ENCODE peak calls at places on chromosomes 1 and 21, in ten cellular contexts. T is AG10803, U is brain microvascular endothelial cell, O is GM10248, M is CD14-positive monocyte, L is cardiac fibroblast, W is kidney, V is AG09319, E is ovary, D is astrocyte. I is an unnamed sample.

GRCh38 chr1:35535243-35535642 is 22.0 kb downstream of the KIAA0319L start:
- DNase-seq in T (no peak), U (no peak), O (no peak), M (no peak), L (no peak), W (no peak), V (no peak), E (no peak), D (peak; percentile 32), I (no peak)

GRCh38 chr1:183090386-183091006 is 67.3 kb downstream of the LAMC1 start:
- DNase-seq in T (peak; percentile 89), U (no peak), O (no peak), M (no peak), L (peak; percentile 63), W (no peak), V (no peak), E (peak; percentile 27), D (peak; percentile 79), I (no peak)

GRCh38 chr1:227924168-227924837 is 23.4 kb downstream of the WNT9A start:
- DNase-seq in T (no peak), U (no peak), O (no peak), M (no peak), L (no peak), W (peak; percentile 46), V (no peak), E (no peak), D (no peak), I (no peak)

GRCh38 chr1:33228935-33229487 is 27.3 kb upstream of the ZNF362 start:
- DNase-seq in T (peak; percentile 96), U (peak; percentile 89), O (no peak), M (no peak), L (peak; percentile 92), W (no peak), V (peak; percentile 79), E (peak; percentile 29), D (peak; percentile 81), I (peak; percentile 91)

GRCh38 chr1:1437904-1438376 is 2.5 kb downstream of the VWA1 start:
- DNase-seq in T (no peak), U (no peak), O (peak; percentile 75), M (peak; percentile 43), L (no peak), W (peak; percentile 87), V (no peak), E (no peak), D (no peak), I (no peak)

GRCh38 chr21:42666918-42667317 is 13.5 kb downstream of the PDE9A start:
- DNase-seq in T (no peak), U (no peak), O (no peak), M (no peak), L (no peak), W (no peak), V (no peak), E (no peak), D (no peak), I (no peak)

GRCh38 chr1:110190282-110190929 is 19.7 kb upstream of the KCNC4 start:
- DNase-seq in T (no peak), U (no peak), O (no peak), M (no peak), L (no peak), W (no peak), V (no peak), E (no peak), D (no peak), I (peak; percentile 79)

GRCh38 chr1:30847358-30847972 is 61.1 kb downstream of the SDC3 start:
- DNase-seq in T (no peak), U (peak; percentile 68), O (no peak), M (peak; percentile 62), L (peak; percentile 63), W (peak; percentile 97), V (no peak), E (no peak), D (peak; percentile 73), I (no peak)

GRCh38 chr21:26732442-26733221 is 112.6 kb downstream of the ADAMTS1 start:
- DNase-seq in T (peak; percentile 62), U (peak; percentile 69), O (no peak), M (no peak), L (peak; percentile 66), W (no peak), V (no peak), E (peak; percentile 20), D (peak; percentile 17), I (peak; percentile 51)

GRCh38 chr1:229664133-229664689 is 38.2 kb downstream of the URB2 start:
- DNase-seq in T (no peak), U (peak; percentile 53), O (peak; percentile 50), M (no peak), L (peak; percentile 68), W (no peak), V (no peak), E (no peak), D (peak; percentile 17), I (peak; percentile 97)

GRCh38 chr1:18929686-18930085 is 26.8 kb downstream of the IFFO2 start:
- DNase-seq in T (peak; percentile 81), U (peak; percentile 63), O (no peak), M (no peak), L (peak; percentile 53), W (peak; percentile 34), V (no peak), E (no peak), D (peak; percentile 87), I (no peak)

GRCh38 chr1:200274121-200274520 is 135.7 kb downstream of the ZNF281 start:
- DNase-seq in T (no peak), U (no peak), O (no peak), M (no peak), L (no peak), W (no peak), V (no peak), E (no peak), D (no peak), I (no peak)
- TF ChIP-seq CTCF in T (no peak), U (no peak), O (no peak), M (no peak), L (no peak), W (no peak), V (no peak), E (no peak), D (no peak), I (no peak)

DNA sequence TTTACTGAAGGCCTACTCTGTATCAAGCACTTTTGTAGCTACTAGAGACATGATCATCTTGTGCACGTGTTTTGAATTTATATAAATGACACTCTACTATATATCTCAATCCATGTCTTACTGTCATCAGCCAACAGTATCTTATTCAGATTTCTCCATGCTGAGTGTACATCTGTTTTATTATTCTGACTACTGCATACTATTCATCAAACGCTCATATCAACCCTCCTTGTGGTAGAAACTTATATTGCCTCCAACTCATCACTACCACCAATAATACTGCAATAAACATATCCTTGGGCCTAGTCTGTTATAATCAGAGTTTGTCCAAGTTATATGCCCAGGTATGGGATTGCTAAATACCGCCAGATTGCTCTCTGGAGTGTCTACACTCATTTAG is 81.6 kb upstream of the IRF2BP2 start:
- DNase-seq in T (peak; percentile 43), U (peak; percentile 32), O (no peak), M (no peak), L (peak; percentile 66), W (no peak), V (no peak), E (no peak), D (no peak), I (peak; percentile 53)
- TF ChIP-seq CTCF in T (peak; percentile 46), U (peak; percentile 19), O (no peak), M (peak; percentile 42), L (peak; percentile 43), W (no peak), V (peak; percentile 5), E (no peak), D (peak; percentile 18), I (peak; percentile 30)

GRCh38 chr1:9024837-9025236 is 1.4 kb downstream of the SLC2A7 start:
- DNase-seq in T (no peak), U (no peak), O (no peak), M (no peak), L (no peak), W (no peak), V (no peak), E (no peak), D (no peak), I (no peak)

GRCh38 chr1:9018372-9018771 is 7.9 kb downstream of the SLC2A7 start:
- DNase-seq in T (no peak), U (peak; percentile 14), O (no peak), M (no peak), L (peak; percentile 27), W (no peak), V (no peak), E (peak; percentile 50), D (no peak), I (no peak)

GRCh38 chr1:9020325-9020724 is 5.9 kb downstream of the SLC2A7 start:
- DNase-seq in T (no peak), U (no peak), O (no peak), M (no peak), L (no peak), W (no peak), V (no peak), E (no peak), D (peak; percentile 30), I (no peak)

GRCh38 chr1:9025474-9025873 is 749 bp downstream of the SLC2A7 start:
- DNase-seq in T (no peak), U (no peak), O (no peak), M (no peak), L (no peak), W (no peak), V (no peak), E (no peak), D (no peak), I (no peak)

GRCh38 chr1:9022773-9023172 is 3.5 kb downstream of the SLC2A7 start:
- DNase-seq in T (no peak), U (no peak), O (no peak), M (no peak), L (no peak), W (no peak), V (no peak), E (no peak), D (no peak), I (no peak)
- TF ChIP-seq CTCF in T (no peak), U (no peak), O (no peak), M (no peak), L (no peak), W (no peak), V (no peak), E (no peak), D (no peak), I (no peak)

GRCh38 chr1:87151500-87152421 is 176.9 kb upstream of the LMO4 start:
- DNase-seq in T (peak; percentile 16), U (peak; percentile 69), O (peak; percentile 70), M (peak; percentile 51), L (peak; percentile 73), W (peak; percentile 92), V (no peak), E (peak; percentile 47), D (peak; percentile 66), I (no peak)
- TF ChIP-seq CTCF in T (no peak), U (peak; percentile 79), O (peak; percentile 76), M (peak; percentile 38), L (peak; percentile 60), W (peak; percentile 49), V (peak; percentile 4), E (no peak), D (peak; percentile 29), I (no peak)

GRCh38 chr1:153404768-153405167 is 11.6 kb upstream of the S100A7A start:
- DNase-seq in T (no peak), U (no peak), O (peak; percentile 47), M (peak; percentile 79), L (peak; percentile 4), W (no peak), V (no peak), E (no peak), D (no peak), I (peak; percentile 73)
- TF ChIP-seq CTCF in T (peak; percentile 32), U (peak; percentile 51), O (peak; percentile 42), M (peak; percentile 86), L (peak; percentile 32), W (peak; percentile 35), V (peak; percentile 24), E (no peak), D (peak; percentile 12), I (peak; percentile 86)

I was measured in MCF 10A.